ENCODE peak calls at places on chromosomes 11 and 22, in five cellular contexts. P is AG04450, U is omental fat pad, H is sigmoid colon, F is tibial artery. R is an unnamed sample.

GRCh38 chr11:121540627-121541026 is 87.9 kb upstream of the SORL1-AS1 start:
- DNase-seq in P (no peak), H (no peak), F (no peak), U (no peak), R (no peak)

GRCh38 chr11:60765355-60765754 is 8.7 kb downstream of the MS4A15 start:
- DNase-seq in F (no peak), H (no peak), U (no peak), P (no peak), R (no peak)

GRCh38 chr22:49885281-49885680 is 31.6 kb downstream of the ZBED4 start:
- DNase-seq in P (no peak), H (no peak), U (no peak), F (no peak), R (no peak)

GRCh38 chr11:111303476-111303875 is 5.1 kb downstream of the POU2AF3 start:
- DNase-seq in U (no peak), F (no peak), H (no peak), P (no peak), R (no peak)

GRCh38 chr11:108929241-108929640 is 264.4 kb downstream of the DDX10 start:
- DNase-seq in P (peak), U (no peak), H (no peak), F (no peak), R (no peak)

GRCh38 chr11:110772863-110773262 is 60.6 kb upstream of the ARHGAP20 start:
- DNase-seq in H (no peak), F (no peak), P (no peak), U (no peak), R (no peak)

GRCh38 chr11:127632546-127632945 is 632.0 kb upstream of the KIRREL3 start:
- DNase-seq in F (no peak), H (no peak), P (no peak), U (no peak), R (no peak)

GRCh38 chr22:47172771-47173534 is 410.5 kb downstream of the TBC1D22A start:
- DNase-seq in P (no peak), H (peak), U (no peak), F (peak), R (peak)

GRCh38 chr22:36147196-36147788 is 13.3 kb downstream of the APOL3 start:
- DNase-seq in F (peak), P (no peak), H (peak), U (no peak), R (no peak)

GRCh38 chr11:2644844-2645778 is 54.7 kb downstream of the KCNQ1OT1 start:
- DNase-seq in U (no peak), F (no peak), H (no peak), P (no peak), R (peak)

GRCh38 chr11:19344661-19345518 is 104.1 kb upstream of the E2F8 start:
- DNase-seq in P (no peak), F (peak), U (no peak), H (peak), R (peak)

GRCh38 chr22:45889539-45890350 is 87.2 kb downstream of the WNT7B start:
- DNase-seq in P (no peak), F (no peak), H (no peak), U (no peak), R (peak)

GRCh38 chr11:92576315-92576714 is 351.7 kb downstream of the FAT3 start:
- DNase-seq in P (no peak), U (no peak), H (no peak), F (no peak), R (no peak)

GRCh38 chr11:9516113-9516512 is 55.3 kb downstream of the ZNF143 start:
- DNase-seq in F (no peak), P (no peak), U (no peak), H (no peak), R (no peak)

GRCh38 chr22:41140365-41140957 is 48.1 kb downstream of the EP300 start:
- DNase-seq in H (no peak), F (no peak), U (no peak), P (no peak), R (no peak)

GRCh38 chr11:64225608-64226506 is at the start of the genes NUDT22 and TRPT1:
- DNase-seq in H (peak), F (peak), U (peak), P (peak), R (peak)

GRCh38 chr11:83292709-83293435 is 6.7 kb upstream of the CCDC90B start:
- DNase-seq in P (peak), U (no peak), F (no peak), H (no peak), R (no peak)

GRCh38 chr11:62547691-62548281 is 1.2 kb upstream of the AHNAK start:
- DNase-seq in U (no peak), P (no peak), H (peak), F (peak), R (peak)

GRCh38 chr11:60785806-60786361 is 751 bp downstream of the MS4A10 start:
- DNase-seq in F (no peak), U (no peak), P (no peak), H (peak), R (peak)

GRCh38 chr11:101127348-101127698 is 2.3 kb downstream of the PGR start:
- DNase-seq in F (peak), P (no peak), U (no peak), H (peak), R (no peak)

GRCh38 chr11:28962492-28962891 is 854.3 kb downstream of the METTL15 start:
- DNase-seq in U (no peak), P (no peak), F (no peak), H (no peak), R (no peak)

GRCh38 chr22:45750626-45751025 is 79.0 kb downstream of the ATXN10 start:
- DNase-seq in U (no peak), P (no peak), H (no peak), F (no peak), R (no peak)

GRCh38 chr11:125165111-125165663 is 636 bp downstream of the PKNOX2 start:
- DNase-seq in H (peak), U (no peak), F (peak), P (no peak), R (no peak)

GRCh38 chr11:60625262-60625661 is 74.2 kb upstream of the MS4A8 start:
- DNase-seq in F (no peak), P (no peak), H (no peak), U (no peak), R (no peak)

GRCh38 chr11:60844045-60844869 is 2.3 kb downstream of the CCDC86 start:
- DNase-seq in P (no peak), F (no peak), U (no peak), H (no peak), R (no peak)

GRCh38 chr11:120215634-120216033 is 4.8 kb downstream of the OAF start:
- DNase-seq in F (peak), H (peak), P (no peak), U (no peak), R (no peak)

GRCh38 chr22:38016182-38017078 is 32.1 kb upstream of the SOX10 start:
- DNase-seq in U (no peak), P (no peak), H (peak), F (no peak), R (no peak)

GRCh38 chr22:47164514-47165337 is 402.3 kb downstream of the TBC1D22A start:
- DNase-seq in F (peak), U (peak), H (peak), P (no peak), R (peak)

GRCh38 chr22:42967933-42968332 is 47.0 kb downstream of the PACSIN2 start:
- DNase-seq in P (no peak), F (peak), H (peak), U (no peak), R (no peak)

GRCh38 chr22:19064354-19065054 is 57.7 kb downstream of the DGCR2 start:
- DNase-seq in H (peak), P (no peak), F (no peak), U (no peak), R (no peak)

GRCh38 chr11:120310875-120311274 is 14.2 kb upstream of the TLCD5 start:
- DNase-seq in U (no peak), H (no peak), F (no peak), P (no peak), R (no peak)

GRCh38 chr11:69949327-69949726 is 128.8 kb upstream of the ANO1 start:
- DNase-seq in F (peak), U (no peak), P (no peak), H (no peak), R (peak)

GRCh38 chr11:1854949-1855885 is 2.3 kb downstream of the LSP1 start:
- DNase-seq in F (no peak), U (no peak), H (no peak), P (no peak), R (no peak)

GRCh38 chr11:82676483-82677094 is 57.1 kb downstream of the FAM181B start:
- DNase-seq in U (no peak), F (no peak), P (no peak), H (no peak), R (no peak)

GRCh38 chr22:22181515-22181959 is 63.0 kb upstream of the VPREB1 start:
- DNase-seq in H (no peak), P (no peak), U (no peak), F (no peak), R (no peak)

DNA sequence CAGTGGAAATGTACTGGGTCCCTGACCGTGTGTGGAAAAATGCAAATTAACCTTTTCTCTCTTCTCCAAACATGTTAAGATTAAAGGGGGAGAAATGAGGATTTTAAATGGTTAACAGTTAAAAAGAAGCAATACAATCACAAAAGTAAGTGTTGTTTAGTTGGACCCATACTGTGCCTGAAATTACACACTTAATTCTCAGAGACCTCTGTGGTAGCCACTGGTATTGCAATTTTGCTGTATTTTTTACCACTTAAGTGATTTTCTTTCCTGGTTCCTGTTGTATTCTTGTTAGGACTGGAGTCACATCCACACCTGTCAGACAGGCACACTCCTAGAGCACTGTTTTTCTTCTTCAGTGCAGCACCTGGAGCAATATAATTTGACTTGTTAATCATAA is 179.6 kb upstream of the PDGFD start:
- DNase-seq in U (no peak), F (no peak), H (no peak), P (no peak), R (no peak)
- TF ChIP-seq CTCF in U (no peak), F (no peak), H (no peak), P (peak), R (peak)

GRCh38 chr11:85811624-85812023 is 683 bp upstream of the SYTL2 start:
- DNase-seq in P (no peak), H (no peak), U (no peak), F (no peak), R (no peak)

GRCh38 chr11:85809881-85810280 is 1.1 kb downstream of the SYTL2 start:
- DNase-seq in U (no peak), P (no peak), F (no peak), H (no peak), R (no peak)

GRCh38 chr11:85809191-85809590 is 1.8 kb downstream of the SYTL2 start:
- DNase-seq in U (no peak), P (no peak), H (no peak), F (no peak), R (no peak)

GRCh38 chr11:85810521-85810870 is 445 bp downstream of the SYTL2 start:
- DNase-seq in H (no peak), P (no peak), U (no peak), F (no peak), R (no peak)

GRCh38 chr11:85810871-85811611 is at the start of gene SYTL2:
- DNase-seq in U (peak), P (no peak), F (peak), H (peak), R (no peak)
- TF ChIP-seq CTCF in U (no peak), P (no peak), F (no peak), H (no peak), R (peak)

GRCh38 chr11:44171518-44171917 is 76.0 kb downstream of the EXT2 start:
- DNase-seq in F (no peak), H (no peak), U (no peak), P (no peak), R (no peak)
- TF ChIP-seq CTCF in F (no peak), H (no peak), U (no peak), P (no peak), R (no peak)

DNA sequence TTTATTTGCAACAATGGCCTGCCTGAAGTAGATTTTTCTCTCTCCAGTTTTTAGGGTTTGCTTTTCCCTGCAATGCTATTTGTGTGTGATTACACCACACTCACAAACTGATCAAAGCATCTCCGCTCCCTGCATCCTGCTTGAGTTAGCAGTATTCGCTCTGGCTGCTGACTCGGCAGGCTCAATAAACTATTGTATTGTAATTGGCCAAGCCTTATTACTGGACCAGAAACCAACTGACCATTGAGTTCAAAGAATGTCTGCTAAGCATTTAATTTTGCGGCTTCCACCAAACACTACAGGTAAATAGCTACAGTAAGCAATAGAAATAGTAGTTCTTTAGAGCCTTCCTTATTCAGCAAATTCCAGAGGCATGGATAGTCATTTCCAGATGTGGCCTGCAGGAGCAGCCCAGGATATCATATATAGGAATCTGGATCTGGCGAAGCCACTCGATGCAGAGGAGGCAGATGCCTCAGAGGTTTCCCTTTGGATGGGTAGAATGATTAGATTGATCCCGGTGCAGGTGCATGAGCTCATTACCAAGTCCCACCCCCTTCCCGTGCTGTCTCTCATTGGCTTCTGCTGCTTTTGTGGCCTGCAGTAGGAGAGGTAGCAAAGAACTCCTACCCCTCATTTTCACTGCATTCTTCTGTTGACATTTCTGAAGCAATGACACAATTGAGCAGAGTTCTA is 77.3 kb downstream of the COMMD9 start:
- DNase-seq in H (no peak), F (no peak), U (no peak), P (no peak), R (no peak)
- TF ChIP-seq CTCF in H (no peak), F (no peak), U (no peak), P (no peak), R (no peak)

DNA sequence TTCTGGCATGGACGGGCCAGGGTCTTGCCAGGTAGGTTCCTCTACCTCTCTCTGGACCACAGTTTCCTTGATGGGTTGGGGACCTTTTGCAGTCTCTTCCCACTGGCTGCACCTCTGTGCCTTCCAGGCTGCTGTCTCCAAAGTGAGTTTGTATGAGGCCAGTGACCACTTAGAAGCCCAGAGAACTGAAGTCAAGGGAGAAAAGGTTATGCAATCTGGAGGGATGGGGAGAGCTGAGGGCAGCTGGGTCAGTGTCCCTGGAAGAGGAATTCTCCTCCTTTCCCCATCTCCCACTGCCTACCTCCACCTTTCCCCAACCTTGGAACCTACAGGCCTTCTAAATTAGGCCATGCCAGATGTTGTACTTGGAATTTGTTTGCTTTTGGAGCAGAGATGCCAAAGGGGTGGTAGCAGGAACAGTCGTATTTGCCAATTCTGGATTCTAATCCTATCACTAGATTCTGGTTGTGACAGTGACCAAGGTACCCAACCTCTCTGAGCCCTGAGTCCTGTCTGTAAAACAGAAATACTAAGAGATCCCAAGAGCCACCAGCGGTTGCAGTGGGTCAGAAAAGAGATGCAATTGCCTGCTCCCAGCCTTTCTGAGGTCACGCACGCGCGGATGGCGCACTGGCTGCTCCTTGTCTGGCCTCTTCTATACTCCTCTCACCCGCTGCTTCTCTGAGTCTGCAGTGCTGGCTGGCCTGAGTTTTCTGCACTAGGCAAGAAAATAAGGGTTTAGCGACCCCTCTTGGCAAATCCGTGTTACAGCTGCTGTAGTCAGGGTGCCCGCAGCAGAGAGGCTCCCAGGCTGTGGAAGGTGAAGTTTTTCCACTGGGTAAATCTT is 10.7 kb upstream of the ACCSL start:
- DNase-seq in F (peak), P (peak), U (no peak), H (peak), R (no peak)
- TF ChIP-seq CTCF in F (peak), P (peak), U (peak), H (peak), R (peak)

GRCh38 chr22:35022291-35022690 is 43.7 kb upstream of the ISX start:
- DNase-seq in H (no peak), P (no peak), U (no peak), F (no peak), R (no peak)

GRCh38 chr22:35020517-35020916 is 45.4 kb upstream of the ISX start:
- DNase-seq in P (no peak), F (no peak), U (no peak), H (no peak), R (no peak)

GRCh38 chr22:35023692-35024363 is 42.1 kb upstream of the ISX start:
- DNase-seq in H (no peak), P (no peak), U (peak), F (peak), R (no peak)

GRCh38 chr22:35021166-35021565 is 44.8 kb upstream of the ISX start:
- DNase-seq in H (no peak), P (no peak), F (no peak), U (no peak), R (no peak)

GRCh38 chr22:35024364-35024692 is 41.6 kb upstream of the ISX start:
- DNase-seq in F (no peak), U (no peak), P (no peak), H (no peak), R (no peak)
- TF ChIP-seq CTCF in F (no peak), U (no peak), P (no peak), H (no peak), R (peak)